ENCODE peak calls at places on chromosomes 12 and 14, in eight cellular contexts. B, S, A, C, W, Y, E and V are unnamed samples.

GRCh38 chr12:52534482-52534881 is 14.3 kb upstream of the KRT5 start:
- DNase-seq in A (no peak), W (no peak), C (no peak), E (peak), S (no peak), B (no peak), Y (no peak), V (no peak)

GRCh38 chr14:79915411-79915810 is 295.9 kb downstream of the DIO2 start:
- DNase-seq in E (no peak), C (no peak), W (no peak), B (no peak), S (no peak), A (no peak), Y (no peak), V (no peak)

GRCh38 chr12:105433804-105434203 is 103.3 kb downstream of the C12orf75 start:
- DNase-seq in B (peak), W (peak), A (no peak), C (peak), E (peak), Y (no peak), S (no peak), V (no peak)

GRCh38 chr12:132585177-132585576 is 25.2 kb downstream of the LRCOL1 start:
- DNase-seq in Y (no peak), B (no peak), S (no peak), E (no peak), C (no peak), W (no peak), A (no peak), V (no peak)

GRCh38 chr14:58716706-58717105 is 78.9 kb downstream of the DACT1 start:
- DNase-seq in A (no peak), C (no peak), E (no peak), B (no peak), W (no peak), Y (no peak), S (no peak), V (no peak)

GRCh38 chr12:51901881-51902280 is 5.4 kb upstream of the ACVRL1 start:
- DNase-seq in W (no peak), B (no peak), C (no peak), S (no peak), A (no peak), Y (no peak), E (no peak), V (no peak)

GRCh38 chr12:18747960-18748359 is 10.0 kb downstream of the CAPZA3 start:
- DNase-seq in A (no peak), W (peak), S (no peak), B (peak), Y (no peak), C (peak), E (peak), V (no peak)

GRCh38 chr14:68843471-68844209 is 50.8 kb upstream of the ZFP36L1 start:
- DNase-seq in W (peak), Y (peak), C (peak), E (peak), A (peak), S (peak), B (peak), V (peak)

GRCh38 chr14:23895480-23895879 is 58.1 kb upstream of the DHRS4 start:
- DNase-seq in S (no peak), A (no peak), W (no peak), C (peak), E (peak), B (no peak), Y (no peak), V (peak)

GRCh38 chr12:122079038-122079531 is 529 bp downstream of the MLXIP start:
- DNase-seq in C (peak), B (peak), A (no peak), S (peak), Y (peak), W (no peak), E (no peak), V (no peak)

GRCh38 chr12:122203301-122203967 is at the start of gene B3GNT4:
- DNase-seq in B (peak), A (peak), S (peak), Y (no peak), E (peak), W (peak), C (peak), V (no peak)

GRCh38 chr14:100019156-100019882 is 45.9 kb upstream of the EVL start:
- DNase-seq in Y (no peak), B (no peak), W (peak), S (no peak), C (peak), E (peak), A (no peak), V (no peak)

GRCh38 chr12:8637244-8637643 is 24.6 kb upstream of the AICDA start:
- DNase-seq in A (no peak), E (no peak), Y (no peak), C (no peak), S (no peak), B (no peak), W (no peak), V (no peak)

GRCh38 chr12:75823475-75823874 is 208.1 kb downstream of the PHLDA1 start:
- DNase-seq in S (no peak), W (no peak), C (no peak), E (no peak), Y (no peak), A (no peak), B (no peak), V (no peak)

GRCh38 chr12:124387510-124387855 is 92.6 kb downstream of the RFLNA start:
- DNase-seq in B (no peak), Y (no peak), S (peak), A (no peak), E (no peak), W (no peak), C (no peak), V (no peak)

GRCh38 chr12:52139579-52140062 is 52.2 kb downstream of the KRT80 start:
- DNase-seq in Y (no peak), E (no peak), B (peak), W (no peak), S (no peak), C (no peak), A (no peak), V (no peak)

GRCh38 chr12:3313655-3314305 is 177.2 kb upstream of the PRMT8 start:
- DNase-seq in C (peak), S (no peak), W (no peak), A (peak), Y (peak), E (peak), B (no peak), V (no peak)

GRCh38 chr12:1791104-1791927 is 29.0 kb upstream of the LRTM2 start:
- DNase-seq in C (peak), Y (peak), B (peak), W (peak), S (peak), A (no peak), E (peak), V (peak)

GRCh38 chr12:6141048-6141447 is 16.6 kb upstream of the VWF start:
- DNase-seq in S (no peak), E (peak), Y (peak), W (peak), A (no peak), B (no peak), C (peak), V (no peak)

GRCh38 chr14:100303179-100303578 is 3.1 kb downstream of the SLC25A29 start:
- DNase-seq in E (no peak), C (no peak), B (no peak), W (no peak), Y (no peak), S (no peak), A (no peak), V (no peak)

GRCh38 chr12:10811883-10812536 is 2.0 kb upstream of the TAS2R9 start:
- DNase-seq in C (no peak), S (no peak), Y (no peak), B (no peak), A (no peak), W (no peak), E (no peak), V (no peak)

GRCh38 chr14:94158239-94158888 is 15.8 kb upstream of the PPP4R4 start:
- DNase-seq in W (no peak), B (peak), C (no peak), Y (no peak), S (no peak), A (no peak), E (no peak), V (peak)

GRCh38 chr12:120892265-120892664 is 11.9 kb downstream of the SPPL3 start:
- DNase-seq in B (no peak), E (no peak), A (no peak), Y (peak), W (no peak), S (no peak), C (no peak), V (no peak)

GRCh38 chr12:94707892-94708291 is 57.5 kb upstream of the TMCC3 start:
- DNase-seq in W (peak), A (no peak), C (peak), Y (no peak), S (peak), B (no peak), E (peak), V (no peak)

GRCh38 chr12:128951448-128951847 is 98.2 kb downstream of the GLT1D1 start:
- DNase-seq in A (no peak), C (no peak), E (no peak), B (no peak), W (no peak), S (no peak), Y (no peak), V (no peak)

GRCh38 chr14:92484132-92484823 is 29.3 kb upstream of the RIN3 start:
- DNase-seq in B (no peak), Y (no peak), A (no peak), S (no peak), E (no peak), C (no peak), W (no peak), V (no peak)

GRCh38 chr12:61538951-61539350 is 721.3 kb upstream of the USP15 start:
- DNase-seq in Y (no peak), C (no peak), S (no peak), A (no peak), W (peak), B (peak), E (no peak), V (no peak)

GRCh38 chr14:101064121-101064661 is 160.7 kb upstream of the RTL1 start:
- DNase-seq in A (no peak), W (no peak), C (no peak), E (no peak), S (peak), Y (no peak), B (no peak), V (no peak)

GRCh38 chr12:62693291-62694040 is 226.8 kb downstream of the MON2 start:
- DNase-seq in W (no peak), A (no peak), S (no peak), B (no peak), E (peak), C (peak), Y (no peak), V (no peak)

GRCh38 chr14:59294662-59294992 is 106.2 kb downstream of the DAAM1 start:
- DNase-seq in B (no peak), Y (no peak), C (peak), W (no peak), E (peak), A (no peak), S (no peak), V (no peak)

GRCh38 chr12:42944516-42944915 is 355.0 kb upstream of the PRICKLE1 start:
- DNase-seq in Y (no peak), W (no peak), A (no peak), S (no peak), C (no peak), E (no peak), B (peak), V (no peak)

GRCh38 chr14:104799657-104800599 is 973 bp upstream of the ZBTB42 start:
- DNase-seq in S (peak), W (peak), A (no peak), Y (peak), B (peak), C (peak), E (peak), V (peak)
- TF ChIP-seq CTCF in S (peak), W (peak), A (peak), Y (no peak), B (no peak), C (peak), E (peak), V (peak)

GRCh38 chr12:126819554-126819953 is 1447.4 kb upstream of the TMEM132C start:
- DNase-seq in W (no peak), S (no peak), A (no peak), B (no peak), E (no peak), C (no peak), Y (no peak), V (no peak)
- H3K4me3 ChIP-seq in W (no peak), S (no peak), A (no peak), B (no peak), E (no peak), C (no peak), Y (no peak), V (no peak)

DNA sequence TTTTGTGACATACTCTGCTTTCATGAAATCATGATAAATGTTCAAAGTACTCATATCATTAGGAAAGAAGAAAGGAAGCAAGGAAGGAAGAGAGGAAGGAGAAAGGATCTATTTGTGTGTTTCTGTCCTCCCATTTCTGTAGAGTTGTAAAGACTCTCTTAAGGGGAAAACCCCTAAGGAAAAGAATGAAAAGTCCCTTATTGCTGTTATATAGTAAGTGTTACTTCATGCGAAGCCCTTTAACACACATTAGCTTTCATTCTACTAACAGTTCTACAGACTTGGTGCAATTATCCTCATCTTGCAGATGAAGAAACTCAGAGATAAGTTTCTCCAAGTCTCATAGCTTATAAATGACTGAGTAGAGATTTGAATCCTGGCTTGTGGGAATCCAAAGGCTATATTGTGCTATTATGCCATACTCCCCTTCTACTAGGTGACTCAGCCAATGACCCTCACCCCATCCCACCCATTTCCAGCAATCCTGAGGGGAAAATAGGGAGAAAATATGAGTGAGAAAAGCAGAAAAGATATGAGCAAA is 13.5 kb upstream of the LGR5 start:
- DNase-seq in C (peak), A (no peak), E (no peak), B (no peak), W (no peak), S (no peak), Y (no peak), V (no peak)
- TF ChIP-seq CTCF in C (no peak), A (no peak), E (no peak), B (no peak), W (no peak), S (no peak), Y (no peak), V (no peak)

GRCh38 chr14:77032483-77032853 is 4.0 kb upstream of the IRF2BPL start:
- DNase-seq in W (no peak), S (no peak), B (no peak), Y (no peak), C (no peak), A (no peak), E (no peak), V (no peak)
- H3K4me3 ChIP-seq in W (peak), S (peak), B (peak), Y (no peak), C (peak), A (peak), E (peak), V (peak)

DNA sequence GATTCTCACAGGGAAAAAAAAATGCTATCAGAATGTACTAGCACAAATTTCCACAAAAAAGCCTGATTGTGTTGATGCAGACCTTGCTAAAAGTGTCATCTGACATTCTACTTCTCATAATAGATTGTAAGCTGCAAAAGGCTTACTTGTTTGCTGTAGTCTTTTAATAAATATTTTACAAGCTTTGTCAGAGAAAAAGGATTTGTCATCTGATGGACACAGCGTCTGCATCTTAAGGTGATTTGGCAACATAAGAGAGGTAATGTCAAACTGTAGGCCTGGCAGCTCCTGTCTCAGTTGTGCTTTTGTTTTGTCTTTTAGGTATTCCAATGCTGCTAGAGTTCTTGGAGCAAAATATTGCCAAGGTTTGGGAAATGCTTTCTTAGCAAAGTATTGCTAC is 26.3 kb upstream of the KCNH3 start:
- DNase-seq in C (no peak), E (no peak), B (no peak), S (no peak), A (no peak), W (no peak), Y (no peak), V (peak)
- TF ChIP-seq CTCF in C (no peak), E (no peak), B (no peak), S (no peak), A (no peak), W (no peak), Y (no peak), V (no peak)

GRCh38 chr12:68620528-68620927 is 9.8 kb downstream of the RAP1B start:
- DNase-seq in Y (no peak), W (no peak), C (no peak), B (no peak), E (no peak), S (no peak), A (no peak), V (no peak)
- H3K4me3 ChIP-seq in Y (no peak), W (no peak), C (no peak), B (no peak), E (no peak), S (no peak), A (no peak), V (no peak)

GRCh38 chr12:96399919-96400630 is at the start of gene CDK17:
- DNase-seq in E (peak), B (peak), S (peak), C (peak), W (peak), Y (peak), A (peak), V (peak)
- TF ChIP-seq CTCF in E (no peak), B (no peak), S (peak), C (peak), W (peak), Y (no peak), A (peak), V (peak)

GRCh38 chr12:15163001-15163400 is 58.2 kb downstream of the RERG start:
- DNase-seq in S (no peak), E (no peak), A (no peak), Y (no peak), B (peak), C (no peak), W (no peak), V (no peak)
- H3K4me3 ChIP-seq in S (no peak), E (no peak), A (no peak), Y (no peak), B (no peak), C (no peak), W (no peak), V (no peak)

GRCh38 chr14:86279405-86279804 is 749.5 kb downstream of the FLRT2 start:
- DNase-seq in Y (no peak), B (no peak), A (no peak), S (no peak), E (no peak), C (no peak), W (no peak), V (no peak)
- TF ChIP-seq CTCF in Y (no peak), B (no peak), A (no peak), S (no peak), E (no peak), C (no peak), W (no peak), V (no peak)